ENCODE peak calls at places on chromosomes 1 and 21, in eight cellular contexts. V is HCT116, X is K562, R is GM23338, Z is SK-N-SH, Y is HL-60, B is HepG2, M is GM12878. K is an unnamed sample.

GRCh38 chr1:21065851-21066250 is 110.8 kb downstream of the EIF4G3 start:
- DNase-seq in B (no peak), R (no peak), V (no peak), Z (no peak), M (no peak), X (no peak), Y (no peak), K (no peak)

GRCh38 chr21:29638138-29638537 is 301.7 kb downstream of the GRIK1 start:
- DNase-seq in V (no peak), B (no peak), Z (no peak), X (no peak), R (no peak), Y (peak; percentile 43), M (no peak), K (no peak)

GRCh38 chr1:70754711-70755110 is 292.9 kb downstream of the PTGER3 start:
- DNase-seq in Z (no peak), X (no peak), V (no peak), R (no peak), M (no peak), B (no peak), Y (no peak), K (no peak)

GRCh38 chr21:44709426-44710293 is 1.7 kb downstream of the TSPEAR start:
- DNase-seq in R (peak; percentile 48), X (no peak), Z (peak; percentile 28), B (no peak), V (no peak), Y (no peak), M (no peak), K (no peak)

GRCh38 chr1:16717174-16718108 is 22.9 kb upstream of the RNU1-4 start:
- DNase-seq in X (peak; percentile 41), M (no peak), Z (peak; percentile 27), Y (no peak), B (no peak), R (no peak), V (no peak), K (no peak)

GRCh38 chr1:193705473-193706074 is 519.2 kb upstream of the B3GALT2 start:
- DNase-seq in Y (no peak), Z (no peak), B (no peak), X (no peak), R (no peak), M (no peak), V (no peak), K (no peak)

GRCh38 chr1:19606817-19607706 is 37.0 kb upstream of the NBL1 start:
- DNase-seq in Y (no peak), B (no peak), R (no peak), X (no peak), Z (no peak), V (no peak), M (no peak), K (no peak)

GRCh38 chr1:36622741-36623648 is 140.3 kb upstream of the CSF3R start:
- DNase-seq in M (no peak), V (no peak), R (no peak), B (peak; percentile 10), X (no peak), Z (no peak), Y (no peak), K (no peak)

GRCh38 chr1:151980287-151981177 is 13.1 kb downstream of the S100A10 start:
- DNase-seq in B (no peak), Y (no peak), Z (no peak), R (no peak), M (no peak), X (no peak), V (no peak), K (no peak)

GRCh38 chr1:83960669-83961277 is 38.2 kb downstream of the TTLL7 start:
- DNase-seq in V (no peak), Z (no peak), B (no peak), R (no peak), M (no peak), Y (no peak), X (no peak), K (no peak)

GRCh38 chr1:211910917-211911485 is 80.4 kb upstream of the LPGAT1 start:
- DNase-seq in B (no peak), X (no peak), R (no peak), Y (peak; percentile 67), M (no peak), Z (no peak), V (no peak), K (no peak)

GRCh38 chr1:205375816-205376545 is 19.3 kb upstream of the KLHDC8A start:
- DNase-seq in B (peak; percentile 33), R (peak; percentile 87), Z (no peak), M (no peak), X (no peak), Y (no peak), V (peak; percentile 16), K (no peak)

GRCh38 chr1:62314951-62315350 is 4.3 kb downstream of the KANK4 start:
- DNase-seq in Z (no peak), R (no peak), M (no peak), B (no peak), Y (no peak), X (no peak), V (no peak), K (no peak)

GRCh38 chr1:32337855-32338636 is 2.0 kb upstream of the MARCKSL1 start:
- DNase-seq in M (peak; percentile 66), Y (peak; percentile 88), B (peak; percentile 76), V (no peak), Z (no peak), X (no peak), R (no peak), K (no peak)

GRCh38 chr1:26788836-26789611 is 1.3 kb downstream of the PIGV start:
- DNase-seq in R (peak; percentile 93), X (peak; percentile 86), Y (peak; percentile 92), M (peak; percentile 59), V (peak; percentile 76), B (peak; percentile 76), Z (peak; percentile 88), K (no peak)
- TF ChIP-seq POLR2AphosphoS5 in R (no peak), X (peak; percentile 26), Y (no peak), M (peak; percentile 53), V (peak; percentile 72), B (no peak), Z (no peak), K (peak; percentile 53)

GRCh38 chr1:190429932-190430331 is 47.7 kb downstream of the BRINP3 start:
- DNase-seq in B (no peak), Z (no peak), R (no peak), M (no peak), X (no peak), V (no peak), Y (no peak), K (no peak)
- TF ChIP-seq REST in B (no peak), Z (no peak), R (no peak), M (no peak), X (no peak), V (no peak), Y (no peak), K (no peak)

GRCh38 chr1:79109445-79109844 is 102.9 kb upstream of the ADGRL4 start:
- DNase-seq in Y (no peak), R (no peak), Z (no peak), V (no peak), B (no peak), M (no peak), X (no peak), K (no peak)
- TF ChIP-seq POLR2AphosphoS5 in Y (no peak), R (no peak), Z (no peak), V (no peak), B (no peak), M (no peak), X (no peak), K (no peak)

DNA sequence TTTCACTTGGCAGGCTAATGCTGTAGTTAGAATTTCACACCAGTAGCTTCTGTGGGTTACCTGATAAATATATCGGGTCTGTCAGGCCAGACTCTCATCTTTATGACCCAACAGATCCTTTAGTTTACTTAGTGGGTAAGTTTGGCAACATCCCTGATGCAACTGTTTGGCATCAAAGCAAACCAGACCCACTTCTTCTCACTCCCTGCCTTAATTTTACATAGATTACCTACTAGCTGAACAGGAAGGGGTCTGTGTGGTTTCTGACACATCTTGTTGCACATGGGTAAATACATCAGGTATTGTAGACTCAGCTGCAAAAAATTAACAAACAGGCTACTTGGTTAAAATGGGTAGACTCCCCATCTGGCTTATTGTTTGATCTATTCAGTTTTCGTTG is 3.2 kb upstream of the GUK1 start:
- DNase-seq in B (no peak), Y (peak; percentile 50), R (no peak), Z (no peak), X (no peak), V (no peak), M (no peak), K (no peak)
- TF ChIP-seq REST in B (no peak), Y (no peak), R (no peak), Z (no peak), X (no peak), V (no peak), M (no peak), K (no peak)

GRCh38 chr1:239056940-239057339 is 329.4 kb upstream of the CHRM3 start:
- DNase-seq in B (no peak), Z (no peak), M (no peak), Y (no peak), X (no peak), R (peak; percentile 11), V (no peak), K (no peak)
- TF ChIP-seq POLR2AphosphoS5 in B (no peak), Z (no peak), M (no peak), Y (no peak), X (no peak), R (no peak), V (no peak), K (no peak)

GRCh38 chr1:100358210-100358609 is 5.9 kb downstream of the CDC14A start:
- DNase-seq in X (no peak), R (peak; percentile 32), Z (peak; percentile 39), V (no peak), Y (no peak), M (no peak), B (no peak), K (no peak)
- TF ChIP-seq REST in X (no peak), R (no peak), Z (no peak), V (no peak), Y (no peak), M (no peak), B (no peak), K (no peak)

GRCh38 chr1:95984975-95985374 is 736.6 kb upstream of the PTBP2 start:
- DNase-seq in R (no peak), B (no peak), V (no peak), X (no peak), Y (no peak), M (no peak), Z (peak; percentile 27), K (no peak)

GRCh38 chr1:95982706-95983105 is 738.9 kb upstream of the PTBP2 start:
- DNase-seq in B (no peak), Y (no peak), M (no peak), Z (no peak), X (no peak), R (no peak), V (no peak), K (no peak)

GRCh38 chr1:95983831-95984230 is 737.8 kb upstream of the PTBP2 start:
- DNase-seq in M (no peak), Z (no peak), B (no peak), Y (no peak), X (no peak), V (no peak), R (no peak), K (no peak)
- TF ChIP-seq POLR2AphosphoS5 in M (no peak), Z (no peak), B (no peak), Y (no peak), X (no peak), V (no peak), R (no peak), K (no peak)

K was measured in Panc1.